ENCODE peak calls at places on chromosomes 4 and X, in nine cellular contexts. One of them, this sample, is unnamed.

GRCh38 chrX:17266171-17266570 is 108.8 kb upstream of the NHS start:
- DNase-seq in SW 1271: no peak
- DNase-seq in AG08395: no peak
- DNase-seq in GM18507: no peak
- DNase-seq in stimulated activated CD4-positive, alpha-beta T cell treated with anti-CD3 and anti-CD28 coated beads, Interleukin-4, amount 100 ng/mL, for 1 hour: no peak
- DNase-seq in SK-MEL-5: no peak
- DNase-seq in GDM1: no peak
- DNase-seq in GM13977: no peak
- DNase-seq in upper lobe of right lung: no peak
- DNase-seq in this sample: no peak

GRCh38 chr4:153143527-153144348 is 60.5 kb upstream of the TRIM2 start:
- DNase-seq in SW 1271: no peak
- DNase-seq in AG08395: no peak
- DNase-seq in GM18507: no peak
- DNase-seq in stimulated activated CD4-positive, alpha-beta T cell treated with anti-CD3 and anti-CD28 coated beads, Interleukin-4, amount 100 ng/mL, for 1 hour: no peak
- DNase-seq in SK-MEL-5: peak; percentile 59
- DNase-seq in GDM1: no peak
- DNase-seq in GM13977: no peak
- DNase-seq in upper lobe of right lung: no peak
- DNase-seq in this sample: no peak

GRCh38 chr4:39353478-39354177 is 12.5 kb downstream of the RFC1 start:
- DNase-seq in SW 1271: no peak
- DNase-seq in AG08395: peak; percentile 50
- DNase-seq in GM18507: peak; percentile 52
- DNase-seq in stimulated activated CD4-positive, alpha-beta T cell treated with anti-CD3 and anti-CD28 coated beads, Interleukin-4, amount 100 ng/mL, for 1 hour: no peak
- DNase-seq in SK-MEL-5: peak; percentile 21
- DNase-seq in GDM1: no peak
- DNase-seq in GM13977: peak; percentile 70
- DNase-seq in upper lobe of right lung: no peak
- DNase-seq in this sample: peak; percentile 65

GRCh38 chr4:80213117-80213815 is 16.0 kb downstream of the PRDM8 start:
- DNase-seq in SW 1271: no peak
- DNase-seq in AG08395: peak; percentile 67
- DNase-seq in GM18507: no peak
- DNase-seq in stimulated activated CD4-positive, alpha-beta T cell treated with anti-CD3 and anti-CD28 coated beads, Interleukin-4, amount 100 ng/mL, for 1 hour: no peak
- DNase-seq in SK-MEL-5: no peak
- DNase-seq in GDM1: no peak
- DNase-seq in GM13977: no peak
- DNase-seq in upper lobe of right lung: no peak
- DNase-seq in this sample: no peak

GRCh38 chrX:100447563-100448397 is 37.7 kb upstream of the PCDH19 start:
- DNase-seq in SW 1271: no peak
- DNase-seq in AG08395: peak; percentile 68
- DNase-seq in GM18507: no peak
- DNase-seq in stimulated activated CD4-positive, alpha-beta T cell treated with anti-CD3 and anti-CD28 coated beads, Interleukin-4, amount 100 ng/mL, for 1 hour: peak; percentile 16
- DNase-seq in SK-MEL-5: peak; percentile 59
- DNase-seq in GDM1: no peak
- DNase-seq in GM13977: peak; percentile 44
- DNase-seq in upper lobe of right lung: no peak
- DNase-seq in this sample: no peak

GRCh38 chr4:152278172-152278504 is 257.8 kb downstream of the FBXW7 start:
- DNase-seq in SW 1271: no peak
- DNase-seq in AG08395: no peak
- DNase-seq in GM18507: no peak
- DNase-seq in stimulated activated CD4-positive, alpha-beta T cell treated with anti-CD3 and anti-CD28 coated beads, Interleukin-4, amount 100 ng/mL, for 1 hour: no peak
- DNase-seq in SK-MEL-5: no peak
- DNase-seq in GDM1: no peak
- DNase-seq in GM13977: no peak
- DNase-seq in upper lobe of right lung: no peak
- DNase-seq in this sample: no peak

GRCh38 chrX:2677764-2678163 is 13.3 kb upstream of the CD99 start:
- DNase-seq in SW 1271: no peak
- DNase-seq in AG08395: peak; percentile 99
- DNase-seq in GM18507: no peak
- DNase-seq in stimulated activated CD4-positive, alpha-beta T cell treated with anti-CD3 and anti-CD28 coated beads, Interleukin-4, amount 100 ng/mL, for 1 hour: no peak
- DNase-seq in SK-MEL-5: peak; percentile 73
- DNase-seq in GDM1: no peak
- DNase-seq in GM13977: no peak
- DNase-seq in upper lobe of right lung: peak; percentile 71
- DNase-seq in this sample: no peak

GRCh38 chrX:10702031-10702430 is 81.6 kb upstream of the MID1 start:
- DNase-seq in SW 1271: no peak
- DNase-seq in AG08395: no peak
- DNase-seq in GM18507: no peak
- DNase-seq in stimulated activated CD4-positive, alpha-beta T cell treated with anti-CD3 and anti-CD28 coated beads, Interleukin-4, amount 100 ng/mL, for 1 hour: no peak
- DNase-seq in SK-MEL-5: no peak
- DNase-seq in GDM1: no peak
- DNase-seq in GM13977: no peak
- DNase-seq in upper lobe of right lung: no peak
- DNase-seq in this sample: no peak

GRCh38 chr4:140326395-140326993 is 47.0 kb upstream of the SCOC start:
- DNase-seq in SW 1271: no peak
- DNase-seq in AG08395: peak; percentile 72
- DNase-seq in GM18507: no peak
- DNase-seq in stimulated activated CD4-positive, alpha-beta T cell treated with anti-CD3 and anti-CD28 coated beads, Interleukin-4, amount 100 ng/mL, for 1 hour: no peak
- DNase-seq in SK-MEL-5: peak; percentile 57
- DNase-seq in GDM1: peak; percentile 15
- DNase-seq in GM13977: no peak
- DNase-seq in upper lobe of right lung: no peak
- DNase-seq in this sample: peak; percentile 20

GRCh38 chr4:15233626-15234025 is 194.2 kb upstream of the C1QTNF7 start:
- DNase-seq in SW 1271: no peak
- DNase-seq in AG08395: no peak
- DNase-seq in GM18507: no peak
- DNase-seq in stimulated activated CD4-positive, alpha-beta T cell treated with anti-CD3 and anti-CD28 coated beads, Interleukin-4, amount 100 ng/mL, for 1 hour: no peak
- DNase-seq in SK-MEL-5: no peak
- DNase-seq in GDM1: no peak
- DNase-seq in GM13977: peak; percentile 26
- DNase-seq in upper lobe of right lung: no peak
- DNase-seq in this sample: peak; percentile 62

GRCh38 chrX:79524642-79525041 is 157.5 kb upstream of the ITM2A start:
- DNase-seq in SW 1271: no peak
- DNase-seq in AG08395: no peak
- DNase-seq in GM18507: no peak
- DNase-seq in stimulated activated CD4-positive, alpha-beta T cell treated with anti-CD3 and anti-CD28 coated beads, Interleukin-4, amount 100 ng/mL, for 1 hour: no peak
- DNase-seq in SK-MEL-5: peak; percentile 43
- DNase-seq in GDM1: peak; percentile 1
- DNase-seq in GM13977: peak; percentile 13
- DNase-seq in upper lobe of right lung: no peak
- DNase-seq in this sample: peak; percentile 15

GRCh38 chrX:55488559-55489314 is 911 bp downstream of the USP51 start:
- DNase-seq in SW 1271: no peak
- DNase-seq in AG08395: peak; percentile 19
- DNase-seq in GM18507: no peak
- DNase-seq in stimulated activated CD4-positive, alpha-beta T cell treated with anti-CD3 and anti-CD28 coated beads, Interleukin-4, amount 100 ng/mL, for 1 hour: peak; percentile 58
- DNase-seq in SK-MEL-5: peak; percentile 56
- DNase-seq in GDM1: peak; percentile 46
- DNase-seq in GM13977: peak; percentile 59
- DNase-seq in upper lobe of right lung: peak; percentile 79
- DNase-seq in this sample: peak; percentile 36

GRCh38 chr4:184503869-184504300 is 29.5 kb upstream of the IRF2 start:
- DNase-seq in SW 1271: no peak
- DNase-seq in AG08395: peak; percentile 61
- DNase-seq in GM18507: no peak
- DNase-seq in stimulated activated CD4-positive, alpha-beta T cell treated with anti-CD3 and anti-CD28 coated beads, Interleukin-4, amount 100 ng/mL, for 1 hour: peak; percentile 5
- DNase-seq in SK-MEL-5: no peak
- DNase-seq in GDM1: peak; percentile 60
- DNase-seq in GM13977: no peak
- DNase-seq in upper lobe of right lung: no peak
- DNase-seq in this sample: no peak

GRCh38 chr4:159682996-159683395 is 580.1 kb downstream of the RAPGEF2 start:
- DNase-seq in SW 1271: no peak
- DNase-seq in AG08395: no peak
- DNase-seq in GM18507: no peak
- DNase-seq in stimulated activated CD4-positive, alpha-beta T cell treated with anti-CD3 and anti-CD28 coated beads, Interleukin-4, amount 100 ng/mL, for 1 hour: no peak
- DNase-seq in SK-MEL-5: no peak
- DNase-seq in GDM1: no peak
- DNase-seq in GM13977: no peak
- DNase-seq in upper lobe of right lung: no peak
- DNase-seq in this sample: no peak

GRCh38 chr4:121256346-121256745 is 92.2 kb upstream of the TNIP3 start:
- DNase-seq in SW 1271: no peak
- DNase-seq in AG08395: peak; percentile 89
- DNase-seq in GM18507: peak; percentile 49
- DNase-seq in stimulated activated CD4-positive, alpha-beta T cell treated with anti-CD3 and anti-CD28 coated beads, Interleukin-4, amount 100 ng/mL, for 1 hour: peak; percentile 43
- DNase-seq in SK-MEL-5: no peak
- DNase-seq in GDM1: no peak
- DNase-seq in GM13977: peak; percentile 73
- DNase-seq in upper lobe of right lung: no peak
- DNase-seq in this sample: peak; percentile 50

GRCh38 chr4:8267077-8267476 is 2.5 kb upstream of the HTRA3 start:
- DNase-seq in SW 1271: no peak
- DNase-seq in AG08395: peak; percentile 57
- DNase-seq in GM18507: peak; percentile 30
- DNase-seq in stimulated activated CD4-positive, alpha-beta T cell treated with anti-CD3 and anti-CD28 coated beads, Interleukin-4, amount 100 ng/mL, for 1 hour: peak; percentile 11
- DNase-seq in SK-MEL-5: peak; percentile 69
- DNase-seq in GDM1: peak; percentile 76
- DNase-seq in GM13977: peak; percentile 68
- DNase-seq in upper lobe of right lung: peak; percentile 88
- DNase-seq in this sample: peak; percentile 14

GRCh38 chr4:97367878-97368277 is 775.4 kb downstream of the STPG2 start:
- DNase-seq in SW 1271: no peak
- DNase-seq in AG08395: no peak
- DNase-seq in GM18507: no peak
- DNase-seq in stimulated activated CD4-positive, alpha-beta T cell treated with anti-CD3 and anti-CD28 coated beads, Interleukin-4, amount 100 ng/mL, for 1 hour: no peak
- DNase-seq in SK-MEL-5: no peak
- DNase-seq in GDM1: no peak
- DNase-seq in GM13977: no peak
- DNase-seq in upper lobe of right lung: no peak
- DNase-seq in this sample: no peak

GRCh38 chr4:57504139-57504538 is 394.0 kb upstream of the IGFBP7 start:
- DNase-seq in SW 1271: no peak
- DNase-seq in AG08395: no peak
- DNase-seq in GM18507: no peak
- DNase-seq in stimulated activated CD4-positive, alpha-beta T cell treated with anti-CD3 and anti-CD28 coated beads, Interleukin-4, amount 100 ng/mL, for 1 hour: no peak
- DNase-seq in SK-MEL-5: no peak
- DNase-seq in GDM1: no peak
- DNase-seq in GM13977: no peak
- DNase-seq in upper lobe of right lung: no peak
- DNase-seq in this sample: no peak

GRCh38 chrX:149003863-149004660 is 501.0 kb downstream of the IDS start:
- DNase-seq in SW 1271: no peak
- DNase-seq in AG08395: peak; percentile 18
- DNase-seq in GM18507: no peak
- DNase-seq in stimulated activated CD4-positive, alpha-beta T cell treated with anti-CD3 and anti-CD28 coated beads, Interleukin-4, amount 100 ng/mL, for 1 hour: no peak
- DNase-seq in SK-MEL-5: no peak
- DNase-seq in GDM1: no peak
- DNase-seq in GM13977: no peak
- DNase-seq in upper lobe of right lung: no peak
- DNase-seq in this sample: no peak

This sample was measured in Jurkat, Clone E6-1.